ENCODE peak calls at places on chromosomes 4 and X, in four cellular contexts. H is pancreas, M is lower leg skin, V is fibroblast of lung. K is an unnamed sample.

GRCh38 chrX:9612146-9612505 is 147.3 kb downstream of the TBL1X start:
- DNase-seq in H (no peak), M (no peak), V (no peak), K (no peak)

GRCh38 chrX:154517101-154517781 is 1.2 kb upstream of the FAM3A start:
- DNase-seq in H (no peak), M (no peak), V (no peak), K (no peak)

GRCh38 chrX:119698835-119699234 is 5.9 kb upstream of the SEPTIN6 start:
- DNase-seq in H (no peak), M (no peak), V (peak; percentile 52), K (peak; percentile 33)

GRCh38 chr4:40811886-40812857 is 62.4 kb downstream of the NSUN7 start:
- DNase-seq in H (no peak), M (no peak), V (peak; percentile 62), K (no peak)

GRCh38 chr4:170193496-170193895 is 103.7 kb upstream of the AADAT start:
- DNase-seq in H (no peak), M (no peak), V (no peak), K (no peak)

GRCh38 chr4:70511365-70511764 is 7.0 kb upstream of the AMTN start:
- DNase-seq in H (no peak), M (no peak), V (no peak), K (no peak)

GRCh38 chr4:153372967-153373562 is 28.6 kb downstream of the MND1 start:
- DNase-seq in H (no peak), M (no peak), V (no peak), K (no peak)

GRCh38 chrX:109475174-109475891 is 6.6 kb downstream of the GUCY2F start:
- DNase-seq in H (peak; percentile 38), M (no peak), V (peak; percentile 39), K (peak; percentile 6)

GRCh38 chr4:26085581-26085980 is 171.6 kb downstream of the SMIM20 start:
- DNase-seq in H (no peak), M (no peak), V (no peak), K (no peak)

GRCh38 chrX:40563784-40564183 is 17.0 kb upstream of the ATP6AP2 start:
- DNase-seq in H (no peak), M (peak; percentile 68), V (no peak), K (no peak)

GRCh38 chr4:53507671-53508286 is 83.5 kb downstream of the LNX1 start:
- DNase-seq in H (no peak), M (no peak), V (peak; percentile 98), K (peak; percentile 95)

GRCh38 chr4:74667944-74668343 is 126.4 kb downstream of the BTC start:
- DNase-seq in H (no peak), M (no peak), V (no peak), K (no peak)

GRCh38 chr4:118814054-118814453 is 21.9 kb downstream of the SEC24D start:
- DNase-seq in H (no peak), M (no peak), V (no peak), K (no peak)

GRCh38 chrX:154696328-154697045 is 43.1 kb upstream of the CTAG2 start:
- DNase-seq in H (no peak), M (no peak), V (peak; percentile 69), K (no peak)

GRCh38 chrX:123324628-123325027 is 140.6 kb downstream of the GRIA3 start:
- DNase-seq in H (no peak), M (no peak), V (peak; percentile 39), K (no peak)

GRCh38 chrX:53022381-53022780 is 26.2 kb upstream of the GPR173 start:
- DNase-seq in H (no peak), M (no peak), V (no peak), K (no peak)

DNA sequence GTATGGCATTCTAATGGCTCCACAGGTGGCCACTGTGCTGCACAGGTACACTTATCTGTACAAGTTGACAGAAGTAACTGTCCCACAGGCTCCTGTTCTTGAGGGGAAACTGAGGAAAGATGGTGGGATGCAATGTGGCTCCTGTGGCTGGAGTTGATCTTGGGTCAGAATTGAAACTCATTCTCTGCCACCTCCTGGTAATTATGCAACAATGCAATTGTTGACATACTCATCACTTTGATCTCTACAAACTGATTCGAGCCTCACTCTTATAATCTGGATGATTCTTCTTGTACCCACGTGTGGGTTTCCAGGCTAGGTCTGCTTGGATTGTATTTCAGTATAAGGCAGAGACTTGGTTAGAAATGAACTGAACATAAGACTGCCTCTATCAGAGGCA is 148.8 kb downstream of the CCNG2 start:
- DNase-seq in H (no peak), M (no peak), V (no peak), K (no peak)
- TF ChIP-seq CTCF in H (no peak), M (no peak), V (no peak), K (no peak)

GRCh38 chrX:74065831-74066390 is 238.1 kb upstream of the ZCCHC13 start:
- DNase-seq in H (no peak), M (no peak), V (no peak), K (no peak)
- H3K4me3 ChIP-seq in H (no peak overlapping the region), M (no peak overlapping the region), V (no peak overlapping the region), K (no peak overlapping the region)

DNA sequence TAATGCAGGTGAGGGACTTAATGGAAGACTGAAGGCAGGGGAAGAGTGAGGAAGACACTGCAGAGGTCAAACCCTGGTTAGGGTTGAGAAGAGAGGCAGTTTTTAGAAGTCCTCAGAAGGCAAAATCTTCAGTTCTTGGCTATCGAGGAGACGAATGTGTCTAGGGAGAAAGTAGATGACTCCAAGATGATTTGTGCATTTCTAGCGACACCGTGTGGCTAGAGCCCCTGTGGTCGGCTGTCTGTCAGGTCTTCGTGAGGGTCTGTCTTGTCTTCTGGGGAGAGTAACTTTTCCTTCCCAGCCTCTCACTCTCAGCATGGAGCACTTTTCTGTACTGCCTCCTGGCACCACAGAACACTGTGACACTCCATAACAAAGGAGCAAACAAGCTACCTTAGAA is 458.1 kb downstream of the STIM2 start:
- DNase-seq in H (peak; percentile 15), M (no peak), V (no peak), K (peak; percentile 23)
- TF ChIP-seq CTCF in H (peak; percentile 11), M (no peak), V (peak; percentile 24), K (peak; percentile 68)

DNA sequence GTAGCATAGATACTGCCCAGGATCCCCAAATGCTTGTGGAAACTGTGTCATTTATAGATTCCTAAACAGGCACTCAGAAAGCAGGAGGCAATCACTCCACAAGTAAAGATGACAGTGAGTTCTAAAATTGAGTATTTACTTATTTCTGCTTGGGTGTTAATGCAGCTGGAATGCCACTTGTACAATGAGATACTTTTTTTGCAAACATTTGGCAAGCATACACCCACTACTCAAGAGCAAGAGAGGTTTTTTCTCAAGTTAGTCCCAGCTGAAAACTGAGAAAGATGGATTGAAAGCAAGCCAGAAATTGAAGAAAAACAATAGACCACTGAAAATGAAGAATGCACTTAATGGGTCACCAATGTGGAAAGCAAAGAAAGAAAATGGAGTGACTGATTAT is 22.5 kb downstream of the GABRA3 start:
- DNase-seq in H (no peak), M (no peak), V (peak; percentile 67), K (no peak)
- H3K4me3 ChIP-seq in H (no peak overlapping the region), M (no peak overlapping the region), V (no peak overlapping the region), K (no peak overlapping the region)

GRCh38 chr4:23001478-23001877 is 308.7 kb downstream of the GBA3 start:
- DNase-seq in H (no peak), M (no peak), V (peak; percentile 25), K (no peak)

GRCh38 chr4:22997358-22998224 is 304.9 kb downstream of the GBA3 start:
- DNase-seq in H (no peak), M (no peak), V (no peak), K (no peak)

DNA sequence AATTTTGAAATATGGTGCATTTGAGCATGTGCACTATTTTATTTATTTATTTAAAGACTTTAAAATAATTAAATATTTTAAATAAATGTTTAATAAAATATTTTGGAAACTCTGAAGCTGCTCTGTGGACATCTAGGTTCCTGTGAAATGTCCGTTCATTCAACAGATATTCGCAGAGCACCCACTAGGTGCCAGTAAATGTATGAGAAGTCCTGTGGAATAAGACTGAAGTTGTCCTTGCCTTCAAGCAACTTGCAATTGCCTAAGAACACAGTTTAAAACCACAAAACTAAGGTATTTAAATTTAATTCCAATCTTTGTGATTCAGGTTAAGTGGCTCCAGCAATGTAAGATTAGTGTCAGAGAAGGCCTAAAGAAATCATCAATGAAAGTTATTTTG is 306.7 kb downstream of the GBA3 start:
- DNase-seq in H (no peak), M (no peak), V (peak; percentile 40), K (no peak)
- TF ChIP-seq CTCF in H (no peak), M (no peak), V (no peak), K (peak; percentile 27)

GRCh38 chr4:84865600-84865999 is 100.9 kb downstream of the WDFY3 start:
- DNase-seq in H (no peak), M (no peak), V (no peak), K (no peak)
- H3K4me3 ChIP-seq in H (no peak overlapping the region), M (no peak overlapping the region), V (no peak overlapping the region), K (no peak overlapping the region)

GRCh38 chrX:80181079-80181478 is 166.5 kb downstream of the TBX22 start:
- DNase-seq in H (no peak), M (no peak), V (no peak), K (no peak)
- TF ChIP-seq CTCF in H (no peak), M (no peak), V (no peak), K (no peak)

GRCh38 chr4:795726-796119 is 30.2 kb downstream of the CPLX1 start:
- DNase-seq in H (no peak), M (no peak), V (no peak), K (no peak)

GRCh38 chr4:796206-796605 is 29.7 kb downstream of the CPLX1 start:
- DNase-seq in H (no peak), M (no peak), V (no peak), K (no peak)

GRCh38 chr4:793941-794621 is 31.8 kb downstream of the CPLX1 start:
- DNase-seq in H (no peak), M (no peak), V (peak; percentile 18), K (no peak)

GRCh38 chr4:793109-793861 is 32.6 kb downstream of the CPLX1 start:
- DNase-seq in H (no peak), M (no peak), V (no peak), K (no peak)

DNA sequence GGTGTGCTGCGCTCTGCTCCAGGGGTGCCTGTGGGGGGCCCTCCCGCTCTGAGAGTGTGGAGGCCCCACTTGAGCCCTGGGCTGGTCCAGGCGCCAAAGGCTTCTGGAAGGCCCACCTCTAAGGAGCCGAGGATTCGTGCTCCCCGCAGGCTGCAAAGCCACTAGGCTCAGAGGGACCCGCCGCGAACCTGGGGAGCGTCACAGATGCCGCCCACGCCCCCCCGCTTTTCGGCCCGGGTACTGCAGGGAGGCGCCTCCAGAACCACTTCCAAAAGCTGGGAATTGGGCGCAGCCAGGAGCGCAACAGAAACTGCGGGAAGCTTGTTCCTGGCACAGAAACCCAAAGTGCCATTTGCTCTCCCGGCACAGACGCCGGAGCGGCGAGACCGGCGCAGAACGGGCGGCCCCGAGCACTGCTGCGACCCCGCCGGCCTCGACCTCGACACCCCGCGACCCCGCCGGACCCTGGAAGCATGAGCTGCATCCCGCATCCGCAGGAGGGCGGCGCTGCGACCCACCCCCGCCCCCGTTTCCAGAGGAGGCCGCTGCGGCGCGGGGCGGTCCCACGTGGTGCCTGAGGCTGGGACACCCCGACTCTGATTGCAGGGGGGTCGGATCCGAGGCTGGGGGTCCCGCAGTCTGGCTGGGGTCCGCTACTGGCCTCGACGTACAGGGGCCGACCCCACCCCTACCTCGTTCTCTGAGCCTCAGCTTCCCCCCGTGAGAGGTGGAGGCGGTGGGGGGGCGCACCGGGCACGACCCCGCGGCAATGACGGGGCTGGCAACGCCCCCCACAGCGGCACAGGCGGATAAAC is 30.8 kb downstream of the CPLX1 start:
- DNase-seq in H (no peak), M (no peak), V (no peak), K (no peak)
- H3K4me3 ChIP-seq in H (no peak overlapping the region), M (no peak overlapping the region), V (no peak overlapping the region), K (no peak overlapping the region)